ENCODE peak calls at places on chromosome 17, in four cellular contexts. T is tibial nerve, G is cardiac fibroblast, V is cardiac muscle cell. M is an unnamed sample.

GRCh38 chr17:79114455-79115301 is 40.1 kb downstream of the ENGASE start:
- DNase-seq in T (peak; percentile 19), G (no peak), V (peak; percentile 47), M (no peak)

GRCh38 chr17:57902800-57903759 is 52.1 kb downstream of the CUEDC1 start:
- DNase-seq in T (peak; percentile 63), G (peak; percentile 90), V (no peak), M (peak; percentile 82)

GRCh38 chr17:50519141-50519834 is 11.0 kb downstream of the MYCBPAP start:
- DNase-seq in T (no peak), G (peak; percentile 32), V (no peak), M (no peak)

GRCh38 chr17:18172528-18173278 is 10.9 kb upstream of the ALKBH5 start:
- DNase-seq in T (no peak), G (no peak), V (no peak), M (no peak)

GRCh38 chr17:48636177-48637018 is 10.2 kb upstream of the HOXB9 start:
- DNase-seq in T (peak; percentile 26), G (peak; percentile 60), V (peak; percentile 93), M (peak; percentile 87)

GRCh38 chr17:37092041-37092440 is 143.3 kb downstream of the AATF start:
- DNase-seq in T (no peak), G (no peak), V (no peak), M (no peak)

GRCh38 chr17:34287858-34288257 is 2.3 kb downstream of the CCL11 start:
- DNase-seq in T (no peak), G (peak; percentile 28), V (no peak), M (no peak)

GRCh38 chr17:73091770-73092517 is 544 bp downstream of the SLC39A11 start:
- DNase-seq in T (no peak), G (peak; percentile 11), V (peak; percentile 44), M (peak; percentile 17)

GRCh38 chr17:66727634-66728570 is 107.0 kb upstream of the CACNG5 start:
- DNase-seq in T (peak; percentile 26), G (peak; percentile 61), V (peak; percentile 73), M (peak; percentile 72)

GRCh38 chr17:75404739-75405364 is 626 bp downstream of the GRB2 start:
- DNase-seq in T (no peak), G (peak; percentile 42), V (peak; percentile 61), M (peak; percentile 21)

GRCh38 chr17:78802008-78802407 is 19.9 kb upstream of the CYTH1 start:
- DNase-seq in T (no peak), G (no peak), V (no peak), M (no peak)

GRCh38 chr17:11251561-11252107 is 10.6 kb downstream of the SHISA6 start:
- DNase-seq in T (no peak), G (no peak), V (no peak), M (no peak)

DNA sequence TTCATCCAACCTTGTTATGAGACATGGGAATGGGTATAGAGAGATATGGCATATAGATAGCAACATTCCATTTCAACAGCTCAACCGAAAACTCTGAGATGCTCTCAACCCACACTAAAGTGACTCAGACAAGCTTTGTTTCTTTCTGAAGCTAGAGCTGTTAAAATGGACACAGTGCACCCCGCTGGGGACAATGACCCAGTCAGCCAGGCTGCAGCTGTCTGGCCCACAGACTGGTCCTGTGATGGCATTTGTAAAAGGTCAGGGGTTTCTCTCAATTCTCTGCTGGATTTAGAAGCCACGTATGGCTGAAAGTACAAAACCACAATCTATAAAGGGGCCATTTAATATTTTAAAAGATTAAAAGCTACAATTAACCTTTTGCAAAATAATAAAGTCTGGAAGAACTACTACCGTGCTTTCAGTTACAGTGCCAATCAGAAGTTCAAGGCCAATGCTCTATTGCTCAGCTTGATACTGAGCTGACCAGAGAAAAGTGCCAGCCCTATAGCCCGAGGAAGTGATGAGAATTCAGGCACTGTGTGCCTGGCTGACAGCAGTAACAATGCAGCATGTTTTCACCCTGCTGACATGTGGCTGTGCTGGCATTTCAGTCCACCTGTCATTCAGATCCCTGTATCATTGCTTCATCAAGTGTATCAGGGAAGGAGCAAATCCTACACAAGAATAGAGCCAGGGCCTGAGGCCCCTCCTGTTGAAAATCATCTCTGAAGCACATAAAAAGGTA is 60.2 kb downstream of the TEX2 start:
- DNase-seq in T (no peak), G (peak; percentile 76), V (no peak), M (no peak)
- TF ChIP-seq CTCF in T (no peak), G (no peak), V (no peak), M (no peak)

GRCh38 chr17:60231234-60231633 is 81.5 kb downstream of the CA4 start:
- DNase-seq in T (no peak), G (peak; percentile 63), V (peak; percentile 7), M (peak; percentile 6)
- TF ChIP-seq CTCF in T (peak; percentile 43), G (peak; percentile 60), V (peak; percentile 63), M (peak; percentile 19)

GRCh38 chr17:979211-979538 is 401 bp downstream of the NXN start:
- DNase-seq in T (no peak), G (no peak), V (no peak), M (no peak)
- TF ChIP-seq CTCF in T (no peak), G (no peak), V (no peak), M (no peak)

DNA sequence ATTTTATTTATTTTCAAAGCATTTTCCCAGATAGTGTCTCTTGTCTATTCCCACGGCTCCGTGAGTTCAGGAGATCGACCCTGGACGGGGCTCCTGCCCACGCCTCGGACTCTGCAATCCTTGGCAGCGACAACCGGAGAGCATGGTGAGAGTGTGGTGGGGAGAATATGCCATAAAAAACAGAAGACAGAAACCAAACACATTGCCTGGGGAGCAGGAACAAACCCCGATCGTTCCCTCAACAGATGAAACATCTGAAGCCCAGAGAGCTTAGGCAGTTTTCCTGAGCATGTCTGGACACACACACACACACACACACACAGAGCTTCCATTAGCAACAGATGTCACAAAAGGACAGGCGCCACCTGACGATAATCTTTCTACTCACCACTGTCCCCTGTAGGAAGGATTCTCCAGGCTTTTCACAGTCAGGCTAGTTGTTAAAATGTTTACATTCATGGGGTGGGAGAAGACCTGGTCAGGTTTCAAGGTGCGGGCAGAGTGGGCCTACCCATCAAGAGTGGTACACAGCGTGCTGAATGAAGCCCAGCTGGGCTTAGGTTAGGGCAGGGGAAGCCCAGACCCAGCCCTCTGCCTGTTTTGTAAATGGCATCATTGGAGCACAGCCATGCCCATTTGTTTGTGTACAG is 230.4 kb upstream of the TNRC6C start:
- DNase-seq in T (peak; percentile 63), G (peak; percentile 14), V (no peak), M (no peak)
- TF ChIP-seq CTCF in T (no peak), G (peak; percentile 18), V (peak; percentile 4), M (no peak)

GRCh38 chr17:40714473-40714872 is 10.9 kb upstream of the KRT24 start:
- DNase-seq in T (no peak), G (no peak), V (no peak), M (no peak)
- TF ChIP-seq CTCF in T (no peak), G (no peak), V (no peak), M (no peak)

GRCh38 chr17:82915010-82915696 is 75.3 kb upstream of the ZNF750 start:
- DNase-seq in T (no peak), G (no peak), V (no peak), M (peak; percentile 55)
- TF ChIP-seq CTCF in T (no peak), G (peak; percentile 8), V (peak; percentile 6), M (no peak)

DNA sequence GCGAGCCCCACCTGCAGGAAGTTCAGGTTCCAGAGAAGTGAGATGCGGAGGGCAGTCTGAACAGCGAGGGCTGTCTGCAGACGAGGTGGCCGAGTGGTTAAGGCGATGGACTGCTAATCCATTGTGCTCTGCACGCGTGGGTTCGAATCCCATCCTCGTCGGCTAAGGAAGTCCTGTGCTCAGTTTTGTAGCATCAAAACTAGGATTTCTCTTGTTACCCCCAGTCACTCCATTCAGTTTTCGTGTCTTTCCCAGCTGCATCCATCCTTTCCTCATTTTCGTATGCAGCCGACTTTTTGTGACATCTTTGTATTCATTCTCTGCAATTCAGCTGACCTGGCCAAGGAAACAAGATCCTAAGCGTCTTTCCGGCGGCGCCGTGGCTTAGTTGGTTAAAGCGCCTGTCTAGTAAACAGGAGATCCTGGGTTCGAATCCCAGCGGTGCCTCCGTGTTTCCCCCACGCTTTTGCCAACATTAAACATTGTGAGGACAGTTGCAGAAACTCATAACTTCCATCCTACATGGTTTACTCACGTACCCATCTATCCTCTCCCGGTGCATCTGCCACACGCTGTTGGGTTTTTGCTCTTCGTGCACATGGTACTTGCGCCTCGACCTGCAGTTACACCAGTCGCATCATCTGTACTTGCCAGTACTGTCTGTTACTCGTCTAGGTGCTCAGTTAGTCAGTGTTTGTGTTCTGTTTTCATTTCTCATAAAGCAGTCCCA is 3.0 kb downstream of the BORCS6 start:
- DNase-seq in T (peak; percentile 89), G (peak; percentile 98), V (peak; percentile 91), M (peak; percentile 74)
- TF ChIP-seq CTCF in T (peak; percentile 25), G (peak; percentile 36), V (peak; percentile 34), M (no peak)